ENCODE peak calls at places on chromosomes 13 and 19, in six cellular contexts. One of them, this sample, is unnamed.

GRCh38 chr19:40718774-40719391 is 2.0 kb downstream of the ITPKC start:
- DNase-seq in NCI-H2081: no peak
- DNase-seq in fibroblast of mammary gland: peak; percentile 67
- DNase-seq in ureter: peak; percentile 88
- DNase-seq in heart left ventricle: peak; percentile 74
- DNase-seq in naive thymus-derived CD4-positive, alpha-beta T cell: no peak
- DNase-seq in this sample: peak; percentile 79

GRCh38 chr13:112572408-112572807 is 15.5 kb downstream of the TUBGCP3 start:
- DNase-seq in ureter: no peak
- DNase-seq in fibroblast of mammary gland: peak; percentile 23
- DNase-seq in NCI-H2081: no peak
- DNase-seq in naive thymus-derived CD4-positive, alpha-beta T cell: no peak
- DNase-seq in heart left ventricle: no peak
- DNase-seq in this sample: no peak

GRCh38 chr13:33016414-33017409 is at the start of gene KL:
- DNase-seq in naive thymus-derived CD4-positive, alpha-beta T cell: peak; percentile 9
- DNase-seq in heart left ventricle: peak; percentile 78
- DNase-seq in fibroblast of mammary gland: no peak
- DNase-seq in NCI-H2081: no peak
- DNase-seq in ureter: no peak
- DNase-seq in this sample: no peak

GRCh38 chr13:98206946-98207345 is 29.9 kb upstream of the RNF113B start:
- DNase-seq in NCI-H2081: no peak
- DNase-seq in ureter: no peak
- DNase-seq in heart left ventricle: no peak
- DNase-seq in naive thymus-derived CD4-positive, alpha-beta T cell: no peak
- DNase-seq in fibroblast of mammary gland: peak; percentile 41
- DNase-seq in this sample: no peak

GRCh38 chr19:51594774-51595109 is 23.7 kb downstream of the ZNF175 start:
- DNase-seq in fibroblast of mammary gland: no peak
- DNase-seq in naive thymus-derived CD4-positive, alpha-beta T cell: no peak
- DNase-seq in heart left ventricle: no peak
- DNase-seq in NCI-H2081: no peak
- DNase-seq in ureter: no peak
- DNase-seq in this sample: no peak

GRCh38 chr13:20536992-20537391 is 11.3 kb upstream of the CRYL1 start:
- DNase-seq in naive thymus-derived CD4-positive, alpha-beta T cell: no peak
- DNase-seq in NCI-H2081: no peak
- DNase-seq in heart left ventricle: no peak
- DNase-seq in ureter: no peak
- DNase-seq in fibroblast of mammary gland: no peak
- DNase-seq in this sample: no peak

GRCh38 chr19:41624515-41624914 is 2.4 kb downstream of the CEACAM4 start:
- DNase-seq in fibroblast of mammary gland: no peak
- DNase-seq in naive thymus-derived CD4-positive, alpha-beta T cell: no peak
- DNase-seq in ureter: no peak
- DNase-seq in heart left ventricle: no peak
- DNase-seq in NCI-H2081: no peak
- DNase-seq in this sample: no peak

GRCh38 chr13:95319551-95320274 is 18.5 kb upstream of the ABCC4 start:
- DNase-seq in NCI-H2081: no peak
- DNase-seq in heart left ventricle: no peak
- DNase-seq in naive thymus-derived CD4-positive, alpha-beta T cell: no peak
- DNase-seq in fibroblast of mammary gland: no peak
- DNase-seq in ureter: no peak
- DNase-seq in this sample: no peak

GRCh38 chr13:105144020-105144419 is 1391.4 kb downstream of the EFNB2 start:
- DNase-seq in naive thymus-derived CD4-positive, alpha-beta T cell: no peak
- DNase-seq in ureter: no peak
- DNase-seq in heart left ventricle: no peak
- DNase-seq in fibroblast of mammary gland: no peak
- DNase-seq in NCI-H2081: no peak
- DNase-seq in this sample: no peak

GRCh38 chr19:48239582-48240141 is 16.1 kb downstream of the CARD8 start:
- DNase-seq in ureter: no peak
- DNase-seq in NCI-H2081: no peak
- DNase-seq in fibroblast of mammary gland: peak; percentile 30
- DNase-seq in naive thymus-derived CD4-positive, alpha-beta T cell: no peak
- DNase-seq in heart left ventricle: no peak
- DNase-seq in this sample: no peak

GRCh38 chr19:55478364-55478763 is 1.9 kb downstream of the ZNF628 start:
- DNase-seq in ureter: no peak
- DNase-seq in fibroblast of mammary gland: no peak
- DNase-seq in naive thymus-derived CD4-positive, alpha-beta T cell: no peak
- DNase-seq in heart left ventricle: no peak
- DNase-seq in NCI-H2081: no peak
- DNase-seq in this sample: no peak

GRCh38 chr19:996051-996838 is 4.0 kb upstream of the GRIN3B start:
- DNase-seq in heart left ventricle: no peak
- DNase-seq in fibroblast of mammary gland: peak; percentile 62
- DNase-seq in ureter: no peak
- DNase-seq in NCI-H2081: peak; percentile 22
- DNase-seq in naive thymus-derived CD4-positive, alpha-beta T cell: peak; percentile 80
- DNase-seq in this sample: no peak

This sample was measured in right atrium auricular region.